ENCODE peak calls at places on chromosomes 16 and 17, in four cellular contexts. One of them, this sample, is unnamed.

GRCh38 chr17:81474958-81475357 is 37.6 kb downstream of the ACTG1 start:
- DNase-seq in GM12878: no peak
- DNase-seq in PC-3: no peak
- DNase-seq in astrocyte: no peak
- DNase-seq in this sample: no peak

GRCh38 chr17:67248291-67248690 is 3.3 kb upstream of the HELZ start:
- DNase-seq in GM12878: no peak
- DNase-seq in PC-3: no peak
- DNase-seq in astrocyte: no peak
- DNase-seq in this sample: no peak

GRCh38 chr17:34081269-34081668 is 173.8 kb upstream of the CCL2 start:
- DNase-seq in GM12878: no peak
- DNase-seq in PC-3: peak; percentile 25
- DNase-seq in astrocyte: no peak
- DNase-seq in this sample: no peak

GRCh38 chr16:75550211-75550662 is 5.8 kb downstream of the TMEM231 start:
- DNase-seq in GM12878: peak; percentile 69
- DNase-seq in PC-3: peak; percentile 33
- DNase-seq in astrocyte: peak; percentile 47
- DNase-seq in this sample: no peak

GRCh38 chr17:3955373-3955978 is 8.8 kb downstream of the ATP2A3 start:
- DNase-seq in GM12878: no peak
- DNase-seq in PC-3: no peak
- DNase-seq in astrocyte: no peak
- DNase-seq in this sample: no peak

GRCh38 chr16:12679660-12680272 is 123.9 kb downstream of the CPPED1 start:
- DNase-seq in GM12878: no peak
- DNase-seq in PC-3: no peak
- DNase-seq in astrocyte: peak; percentile 11
- DNase-seq in this sample: peak; percentile 18

GRCh38 chr17:28723159-28723835 is 2.7 kb downstream of the TLCD1 start:
- DNase-seq in GM12878: no peak
- DNase-seq in PC-3: no peak
- DNase-seq in astrocyte: no peak
- DNase-seq in this sample: no peak

GRCh38 chr16:69917739-69918138 is 33.4 kb upstream of the CLEC18A start:
- DNase-seq in GM12878: no peak
- DNase-seq in PC-3: peak; percentile 91
- DNase-seq in astrocyte: peak; percentile 97
- DNase-seq in this sample: peak; percentile 89

GRCh38 chr17:16371742-16372141 is 9.1 kb upstream of the UBB start:
- DNase-seq in GM12878: no peak
- DNase-seq in PC-3: peak; percentile 69
- DNase-seq in astrocyte: peak; percentile 59
- DNase-seq in this sample: peak; percentile 24

GRCh38 chr16:87838643-87839541 is 30.4 kb downstream of the SLC7A5 start:
- DNase-seq in GM12878: no peak
- DNase-seq in PC-3: no peak
- DNase-seq in astrocyte: no peak
- DNase-seq in this sample: no peak

GRCh38 chr17:80799553-80800403 is 191.9 kb upstream of the CHMP6 start:
- DNase-seq in GM12878: no peak
- DNase-seq in PC-3: no peak
- DNase-seq in astrocyte: no peak
- DNase-seq in this sample: no peak

GRCh38 chr16:68264128-68265077 is at the start of gene SLC7A6:
- DNase-seq in GM12878: no peak
- DNase-seq in PC-3: peak; percentile 74
- DNase-seq in astrocyte: peak; percentile 44
- DNase-seq in this sample: peak; percentile 92

GRCh38 chr17:75182319-75182568 is 515 bp downstream of the SUMO2 start:
- DNase-seq in GM12878: no peak
- DNase-seq in PC-3: no peak
- DNase-seq in astrocyte: no peak
- DNase-seq in this sample: no peak

GRCh38 chr16:64363039-64363438 is 758.8 kb downstream of the CDH11 start:
- DNase-seq in GM12878: no peak
- DNase-seq in PC-3: no peak
- DNase-seq in astrocyte: no peak
- DNase-seq in this sample: peak; percentile 53

GRCh38 chr17:77829871-77830799 is 128.4 kb upstream of the TNRC6C start:
- DNase-seq in GM12878: no peak
- DNase-seq in PC-3: peak; percentile 53
- DNase-seq in astrocyte: peak; percentile 79
- DNase-seq in this sample: peak; percentile 86

GRCh38 chr17:77831497-77832179 is 126.9 kb upstream of the TNRC6C start:
- DNase-seq in GM12878: no peak
- DNase-seq in PC-3: peak; percentile 48
- DNase-seq in astrocyte: peak; percentile 84
- DNase-seq in this sample: peak; percentile 52

GRCh38 chr17:77828749-77829539 is 129.6 kb upstream of the TNRC6C start:
- DNase-seq in GM12878: no peak
- DNase-seq in PC-3: no peak
- DNase-seq in astrocyte: no peak
- DNase-seq in this sample: no peak

GRCh38 chr17:77832180-77832560 is 126.3 kb upstream of the TNRC6C start:
- DNase-seq in GM12878: no peak
- DNase-seq in PC-3: no peak
- DNase-seq in astrocyte: no peak
- DNase-seq in this sample: no peak

DNA sequence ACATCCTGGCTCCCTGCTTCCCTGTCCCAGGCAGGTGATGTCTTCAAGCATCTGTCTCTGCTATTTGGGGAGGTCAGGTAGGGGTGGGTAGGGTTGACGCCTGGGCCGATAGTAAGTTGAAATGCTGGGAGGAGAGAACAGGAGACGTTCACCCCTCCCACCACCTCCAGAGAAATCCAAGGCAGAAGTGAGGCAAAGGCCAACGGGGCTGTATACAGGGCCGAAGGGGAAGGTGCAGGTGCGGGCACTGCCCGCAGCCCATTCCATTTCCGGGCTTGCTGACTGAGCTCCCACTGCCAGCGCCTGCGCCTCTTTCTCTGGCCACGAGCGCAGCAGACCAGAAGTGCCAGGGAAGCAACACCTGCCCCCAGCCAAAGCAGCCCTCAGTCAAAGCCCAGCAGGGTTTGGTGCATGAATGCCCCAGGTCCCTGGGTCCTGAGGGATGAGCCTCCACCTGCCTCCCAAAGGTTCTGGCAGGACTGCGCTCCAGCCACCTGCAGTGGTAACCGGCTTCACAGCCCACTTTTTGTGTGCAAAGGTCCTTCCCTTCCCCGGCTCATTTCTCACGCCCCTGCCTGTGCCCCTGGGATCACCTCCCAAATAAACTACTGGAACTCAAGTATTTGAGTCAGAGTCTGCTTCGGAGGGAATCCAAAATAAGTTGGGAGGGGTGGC is 127.5 kb upstream of the TNRC6C start:
- DNase-seq in GM12878: no peak
- DNase-seq in PC-3: no peak
- DNase-seq in astrocyte: no peak
- DNase-seq in this sample: no peak
- H3K9ac ChIP-seq in GM12878: no peak overlapping the region
- H3K9ac ChIP-seq in PC-3: no peak overlapping the region
- H3K9ac ChIP-seq in astrocyte: peak overlapping the region; percentile 76
- H3K9ac ChIP-seq in this sample: peak overlapping the region; percentile 79

GRCh38 chr17:13503526-13503925 is 98.2 kb downstream of the HS3ST3A1 start:
- DNase-seq in GM12878: no peak
- DNase-seq in PC-3: peak; percentile 28
- DNase-seq in astrocyte: no peak
- DNase-seq in this sample: no peak
- H3K9ac ChIP-seq in GM12878: no peak overlapping the region
- H3K9ac ChIP-seq in PC-3: no peak overlapping the region
- H3K9ac ChIP-seq in astrocyte: no peak overlapping the region
- H3K9ac ChIP-seq in this sample: no peak overlapping the region

GRCh38 chr16:66511615-66512500 is 38.1 kb downstream of the TK2 start:
- DNase-seq in GM12878: no peak
- DNase-seq in PC-3: peak; percentile 90
- DNase-seq in astrocyte: peak; percentile 80
- DNase-seq in this sample: peak; percentile 79
- H3K9ac ChIP-seq in GM12878: no peak overlapping the region
- H3K9ac ChIP-seq in PC-3: peak overlapping the region; percentile 33
- H3K9ac ChIP-seq in astrocyte: peak overlapping the region; percentile 32
- H3K9ac ChIP-seq in this sample: peak overlapping the region; percentile 78

DNA sequence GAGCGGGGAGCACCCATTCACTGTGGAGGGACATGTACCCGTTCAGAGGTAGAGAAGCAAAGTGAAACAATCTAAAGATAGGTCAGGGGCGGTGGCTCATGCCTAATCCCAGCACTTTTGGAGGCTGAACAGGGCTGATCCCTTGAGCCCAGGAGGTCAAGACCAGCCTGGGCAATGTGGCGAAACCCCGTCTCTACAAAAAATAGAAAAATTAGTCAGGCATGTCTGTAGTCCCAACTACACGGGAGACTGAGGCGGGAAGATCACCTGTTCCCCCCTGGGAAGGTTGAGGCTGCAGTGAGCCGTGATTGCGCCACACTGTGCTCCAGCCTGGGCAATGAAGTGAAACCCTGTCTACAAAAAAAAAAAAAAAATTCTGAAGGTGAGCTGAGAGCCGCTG is 21.7 kb downstream of the MYL4 start:
- DNase-seq in GM12878: peak; percentile 24
- DNase-seq in PC-3: no peak
- DNase-seq in astrocyte: no peak
- DNase-seq in this sample: no peak
- H3K9ac ChIP-seq in GM12878: peak overlapping the region; percentile 19
- H3K9ac ChIP-seq in PC-3: no peak overlapping the region
- H3K9ac ChIP-seq in astrocyte: no peak overlapping the region
- H3K9ac ChIP-seq in this sample: no peak overlapping the region

DNA sequence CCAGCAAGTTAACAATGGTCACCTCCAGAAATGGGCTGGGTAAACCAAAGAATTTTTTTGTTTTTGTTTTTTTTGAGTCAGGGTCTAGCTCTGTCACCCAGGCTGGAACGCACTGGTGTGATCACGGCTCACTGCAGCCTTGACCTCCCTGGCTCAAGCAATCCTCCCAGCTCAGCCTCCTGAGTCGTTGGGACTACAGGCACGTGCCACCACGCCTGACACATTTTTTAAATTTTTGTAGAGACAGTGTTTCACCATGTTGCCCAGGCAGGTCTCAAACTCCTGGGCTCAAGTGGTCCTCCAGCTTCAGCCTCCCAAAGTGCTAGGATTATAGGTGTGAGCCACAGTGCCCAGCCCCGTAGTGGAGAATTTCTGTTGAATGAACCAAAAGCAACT is 1.7 kb downstream of the SPSB3 start:
- DNase-seq in GM12878: no peak
- DNase-seq in PC-3: no peak
- DNase-seq in astrocyte: no peak
- DNase-seq in this sample: no peak
- H3K9ac ChIP-seq in GM12878: no peak overlapping the region
- H3K9ac ChIP-seq in PC-3: no peak overlapping the region
- H3K9ac ChIP-seq in astrocyte: peak overlapping the region; percentile 81
- H3K9ac ChIP-seq in this sample: peak overlapping the region; percentile 89

GRCh38 chr17:45302649-45303173 is 14.1 kb downstream of the MAP3K14 start:
- DNase-seq in GM12878: peak; percentile 89
- DNase-seq in PC-3: no peak
- DNase-seq in astrocyte: peak; percentile 90
- DNase-seq in this sample: peak; percentile 44
- H3K9ac ChIP-seq in GM12878: peak overlapping the region; percentile 66
- H3K9ac ChIP-seq in PC-3: no peak overlapping the region
- H3K9ac ChIP-seq in astrocyte: peak overlapping the region; percentile 12
- H3K9ac ChIP-seq in this sample: peak overlapping the region; percentile 57

DNA sequence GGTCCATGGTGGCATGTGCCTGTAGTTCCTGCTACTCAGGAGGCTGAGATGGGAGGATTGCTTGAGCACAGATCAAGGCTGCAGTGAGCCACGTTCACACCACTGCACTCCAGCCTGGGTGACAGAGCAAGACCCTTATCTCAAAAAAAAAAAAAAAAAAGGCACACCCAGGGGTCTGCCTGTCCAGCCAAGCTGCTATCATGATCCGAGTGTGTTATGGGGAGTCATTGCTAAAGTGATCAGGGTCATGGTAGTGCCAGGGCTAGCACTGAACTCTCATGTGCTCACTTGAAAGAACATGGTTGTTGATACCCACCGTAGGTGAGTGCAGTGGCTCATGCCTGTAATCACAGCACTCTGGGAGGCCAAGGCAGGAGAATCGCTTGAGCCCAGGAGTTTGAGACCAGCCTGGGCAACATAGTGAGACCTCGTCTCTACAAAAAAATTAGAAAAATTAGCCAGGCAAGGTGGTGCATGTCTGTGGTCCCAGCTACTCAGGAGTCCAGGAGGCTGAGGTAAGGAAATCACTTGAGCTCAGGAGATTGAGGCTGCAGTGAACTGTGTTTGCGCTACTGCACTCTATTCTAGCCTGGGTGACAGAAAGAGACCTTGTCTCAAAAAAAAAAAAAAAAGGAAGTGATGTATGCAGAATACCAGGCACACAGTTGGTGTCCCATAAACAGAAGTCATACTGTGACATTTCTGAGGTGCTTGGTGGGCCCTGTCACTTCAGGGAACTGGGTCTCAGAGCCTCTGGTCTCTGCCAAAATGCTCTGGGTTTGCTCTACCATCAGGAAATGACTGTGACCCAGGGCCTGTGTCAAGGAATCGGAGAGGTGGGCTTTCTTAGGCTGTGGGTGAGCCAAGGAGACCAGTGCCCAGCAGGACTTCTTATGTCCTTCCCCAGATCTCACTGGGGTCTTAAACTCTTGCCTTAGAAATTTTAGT is 2.2 kb downstream of the PRM1 start:
- DNase-seq in GM12878: no peak
- DNase-seq in PC-3: no peak
- DNase-seq in astrocyte: no peak
- DNase-seq in this sample: no peak
- H3K9ac ChIP-seq in GM12878: no peak overlapping the region
- H3K9ac ChIP-seq in PC-3: no peak overlapping the region
- H3K9ac ChIP-seq in astrocyte: no peak overlapping the region
- H3K9ac ChIP-seq in this sample: no peak overlapping the region

DNA sequence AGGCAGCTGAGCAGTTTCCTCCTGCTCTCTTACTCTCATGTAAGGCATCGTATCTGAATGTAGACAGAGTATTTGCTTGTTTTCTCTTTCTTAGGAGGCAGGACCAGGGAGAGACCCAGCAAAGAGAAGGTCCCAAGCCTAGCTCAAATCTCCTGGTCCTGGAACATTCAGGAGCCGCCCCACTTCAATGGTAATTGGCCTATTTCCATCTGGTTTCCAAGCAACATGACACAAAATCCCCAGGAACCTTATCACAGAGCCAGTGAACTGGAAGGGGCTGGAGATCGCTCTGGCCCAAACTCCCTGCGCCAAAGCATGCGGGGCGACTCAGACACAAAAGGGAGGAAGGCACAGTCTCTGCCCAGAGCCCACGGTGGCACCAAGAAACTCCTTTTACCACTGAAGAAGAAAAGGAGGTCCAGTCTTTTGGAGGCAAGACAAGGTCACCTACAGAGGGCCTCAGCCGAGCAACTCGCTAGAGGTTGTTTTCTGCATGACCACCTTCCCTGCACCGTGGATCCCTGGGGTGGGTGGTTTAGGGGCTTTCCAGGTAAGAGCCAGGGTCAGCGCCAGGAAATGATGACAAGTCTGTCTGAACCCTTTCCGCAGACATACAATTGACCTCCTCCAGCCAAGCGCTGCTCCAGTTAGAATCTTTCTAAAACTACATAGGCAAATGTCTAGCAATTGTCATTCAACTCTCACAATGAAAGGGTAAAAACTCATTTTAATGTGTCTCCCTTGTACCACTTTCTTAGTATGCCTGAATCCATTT is 394.7 kb downstream of the SOX9 start:
- DNase-seq in GM12878: peak; percentile 77
- DNase-seq in PC-3: no peak
- DNase-seq in astrocyte: peak; percentile 82
- DNase-seq in this sample: no peak
- H3K9ac ChIP-seq in GM12878: peak overlapping the region; percentile 53
- H3K9ac ChIP-seq in PC-3: no peak overlapping the region
- H3K9ac ChIP-seq in astrocyte: peak overlapping the region; percentile 78
- H3K9ac ChIP-seq in this sample: peak overlapping the region; percentile 0